ENCODE peak calls at places on chromosomes 7 and 10, in eight cellular contexts. T is NCI-H524 treated with DMSO at 0.1 percent for 48 hours; K is neural progenitor cell; B is stimulated activated naive B cell treated with anti-CD40 and anti-IgM and Interleukin-4, amounts not matched to agents 10 μg/mL and 1 μg/mL and 100 μg/mL, for 72 hours; X is adrenal gland; Z is cardiac fibroblast; F is fibroblast of gingiva; G is WTC11. E is an unnamed sample.

GRCh38 chr7:4798706-4799235 is 23.3 kb downstream of the AP5Z1 start:
- DNase-seq in K (no peak), T (no peak), Z (no peak), X (no peak), G (no peak), F (no peak), B (no peak), E (no peak)

GRCh38 chr7:54811925-54812264 is 52.9 kb upstream of the SEC61G start:
- DNase-seq in K (no peak), G (no peak), X (no peak), Z (peak), T (no peak), B (no peak), F (peak), E (no peak)

GRCh38 chr7:41674505-41675023 is 28.3 kb downstream of the INHBA start:
- DNase-seq in G (no peak), Z (no peak), K (no peak), X (no peak), T (no peak), F (no peak), B (no peak), E (no peak)

GRCh38 chr7:142438235-142438922 is 180.5 kb upstream of the PRSS58 start:
- DNase-seq in K (peak), T (no peak), Z (peak), G (peak), F (no peak), X (peak), B (no peak), E (peak)

GRCh38 chr10:62352356-62352963 is 21.7 kb upstream of the ZNF365 start:
- DNase-seq in Z (peak), X (no peak), F (no peak), B (no peak), K (no peak), T (no peak), G (no peak), E (no peak)

GRCh38 chr7:66553001-66553400 is 75.7 kb upstream of the KCTD7 start:
- DNase-seq in T (no peak), X (no peak), G (peak), Z (no peak), B (no peak), F (no peak), K (no peak), E (no peak)

GRCh38 chr10:132001238-132001977 is 19.7 kb upstream of the BNIP3 start:
- DNase-seq in K (no peak), X (peak), T (no peak), G (peak), F (peak), B (no peak), Z (peak), E (no peak)

GRCh38 chr10:58280485-58280884 is 11.5 kb downstream of the CISD1 start:
- DNase-seq in Z (no peak), F (no peak), T (no peak), X (no peak), G (no peak), K (no peak), B (no peak), E (no peak)

GRCh38 chr10:129594811-129595210 is 127.8 kb downstream of the MGMT start:
- DNase-seq in Z (no peak), T (no peak), G (no peak), B (no peak), X (no peak), F (no peak), K (no peak), E (no peak)

GRCh38 chr10:37488792-37489657 is 363.6 kb downstream of the ANKRD30A start:
- DNase-seq in X (peak), F (no peak), G (no peak), B (no peak), Z (peak), K (no peak), T (no peak), E (no peak)

GRCh38 chr7:20796565-20796964 is 9.9 kb upstream of the SP8 start:
- DNase-seq in G (no peak), T (no peak), B (no peak), K (no peak), F (no peak), Z (no peak), X (no peak), E (peak)

GRCh38 chr10:103445767-103446567 is 6.2 kb downstream of the CALHM2 start:
- DNase-seq in T (no peak), K (no peak), Z (peak), B (no peak), F (peak), G (no peak), X (peak), E (no peak)

GRCh38 chr10:88620441-88620840 is 33.9 kb downstream of the LIPJ start:
- DNase-seq in F (no peak), B (no peak), X (no peak), K (no peak), Z (no peak), G (no peak), T (no peak), E (no peak)

GRCh38 chr7:7718461-7718860 is at the start of gene RPA3:
- DNase-seq in F (no peak), Z (no peak), X (no peak), T (no peak), B (no peak), K (no peak), G (no peak), E (no peak)

GRCh38 chr10:35217458-35217857 is 90.8 kb downstream of the CREM start:
- DNase-seq in K (no peak), F (no peak), G (no peak), X (peak), Z (peak), T (no peak), B (no peak), E (no peak)

GRCh38 chr7:780516-780915 is 51.8 kb upstream of the SUN1 start:
- DNase-seq in X (no peak), B (no peak), K (no peak), T (no peak), Z (no peak), G (no peak), F (no peak), E (no peak)

GRCh38 chr7:5550831-5551230 is 127.2 kb upstream of the TNRC18 start:
- DNase-seq in K (no peak), X (no peak), T (no peak), B (no peak), G (no peak), Z (no peak), F (no peak), E (no peak)

GRCh38 chr7:111392976-111393762 is 169.1 kb downstream of the IMMP2L start:
- DNase-seq in Z (peak), B (no peak), G (no peak), K (peak), T (no peak), X (no peak), F (no peak), E (no peak)

GRCh38 chr10:77297370-77297692 is 340.3 kb downstream of the KCNMA1 start:
- DNase-seq in F (no peak), T (no peak), Z (peak), G (no peak), B (no peak), K (no peak), X (no peak), E (no peak)

GRCh38 chr10:3668276-3668960 is 116.6 kb downstream of the KLF6 start:
- DNase-seq in Z (peak), T (no peak), G (peak), F (no peak), B (no peak), K (peak), X (peak), E (no peak)

GRCh38 chr10:680146-680545 is 9.3 kb downstream of the DIP2C start:
- DNase-seq in G (no peak), X (no peak), T (peak), Z (no peak), F (no peak), K (no peak), B (no peak), E (no peak)

GRCh38 chr7:55420535-55420934 is 55.4 kb downstream of the LANCL2 start:
- DNase-seq in B (no peak), G (no peak), Z (peak), X (no peak), K (no peak), T (no peak), F (no peak), E (no peak)

GRCh38 chr10:121709674-121710073 is 111.4 kb upstream of the FGFR2 start:
- DNase-seq in Z (peak), T (no peak), X (no peak), K (no peak), B (no peak), G (no peak), F (peak), E (no peak)

GRCh38 chr10:28948045-28948444 is 270.7 kb downstream of the BAMBI start:
- DNase-seq in T (no peak), K (no peak), X (no peak), F (no peak), B (no peak), G (no peak), Z (no peak), E (no peak)

GRCh38 chr10:104035817-104036384 is 49.8 kb downstream of the COL17A1 start:
- DNase-seq in K (no peak), F (no peak), T (no peak), B (no peak), G (no peak), Z (no peak), X (no peak), E (peak)

E was measured in GM13977.